ENCODE peak calls at places on chromosomes 2 and 18, in ten cellular contexts. O is NCI-H2081; L is T-helper 2 cell; Z is CD8-positive, alpha-beta T cell; E is left kidney; M is NCI-H748 treated with DMSO at 0.1 percent for 48 hours; U is astrocyte of the spinal cord; W is NCI-H2029; S is mesenchymal stem cell; Q is PC-9. V is an unnamed sample.

GRCh38 chr2:159792036-159792435 is 6.0 kb downstream of the CD302 start:
- DNase-seq in U (no peak), O (no peak), Q (no peak), S (no peak), M (no peak), L (no peak), W (no peak), Z (no peak), E (no peak), V (no peak)

GRCh38 chr2:68319397-68320117 is at the start of gene CNRIP1:
- DNase-seq in L (no peak), Z (no peak), Q (no peak), O (peak), W (peak), M (peak), S (peak), E (peak), U (peak), V (no peak)

GRCh38 chr2:71925268-71926097 is 222.2 kb downstream of the CYP26B1 start:
- DNase-seq in M (no peak), E (peak), Q (peak), Z (no peak), S (peak), O (no peak), W (no peak), U (no peak), L (no peak), V (no peak)

GRCh38 chr2:168821577-168821976 is 19.1 kb downstream of the NOSTRIN start:
- DNase-seq in S (no peak), O (no peak), L (no peak), W (no peak), E (no peak), M (no peak), Z (no peak), Q (no peak), U (no peak), V (no peak)

GRCh38 chr2:162007447-162008040 is 66.5 kb downstream of the DPP4 start:
- DNase-seq in Z (no peak), O (no peak), Q (no peak), S (peak), E (peak), U (peak), W (no peak), M (no peak), L (no peak), V (no peak)

GRCh38 chr18:56402872-56403516 is 235.4 kb downstream of the TXNL1 start:
- DNase-seq in Z (no peak), Q (peak), O (no peak), W (no peak), M (no peak), S (peak), E (no peak), L (no peak), U (peak), V (no peak)

GRCh38 chr2:170771049-170771937 is 1.1 kb downstream of the ERICH2 start:
- DNase-seq in W (peak), O (no peak), Q (no peak), Z (no peak), S (peak), E (peak), M (peak), L (peak), U (peak), V (peak)

GRCh38 chr2:76194376-76194775 is 483.7 kb upstream of the GCFC2 start:
- DNase-seq in U (no peak), S (no peak), E (no peak), Z (no peak), Q (no peak), O (no peak), L (no peak), W (no peak), M (no peak), V (no peak)

GRCh38 chr18:6205706-6206105 is 209.0 kb downstream of the L3MBTL4 start:
- DNase-seq in O (no peak), S (peak), Q (no peak), L (no peak), Z (no peak), M (no peak), W (no peak), E (no peak), U (peak), V (no peak)

GRCh38 chr2:105912081-105912480 is 167.4 kb downstream of the NCK2 start:
- DNase-seq in M (no peak), W (no peak), O (no peak), U (no peak), E (no peak), Q (no peak), S (peak), Z (no peak), L (peak), V (no peak)

GRCh38 chr2:233551491-233551890 is 15.1 kb downstream of the USP40 start:
- DNase-seq in U (no peak), L (no peak), W (no peak), E (no peak), Q (no peak), Z (no peak), M (no peak), S (no peak), O (no peak), V (no peak)

GRCh38 chr2:11503354-11503927 is 30.4 kb upstream of the GREB1 start:
- DNase-seq in M (no peak), U (no peak), E (no peak), O (no peak), L (no peak), Q (no peak), S (no peak), W (no peak), Z (no peak), V (no peak)

GRCh38 chr2:232240896-232241295 is 137.7 kb upstream of the ALPP start:
- DNase-seq in U (peak), W (no peak), S (no peak), M (no peak), L (no peak), O (no peak), Q (no peak), E (peak), Z (no peak), V (no peak)

GRCh38 chr2:174615951-174616436 is 18.4 kb upstream of the WIPF1 start:
- DNase-seq in U (peak), M (no peak), L (peak), O (no peak), S (no peak), Z (no peak), E (no peak), W (no peak), Q (no peak), V (no peak)

GRCh38 chr2:47043142-47043890 is 111.8 kb downstream of the STPG4 start:
- DNase-seq in O (no peak), S (peak), Z (no peak), Q (peak), M (no peak), U (peak), E (peak), L (no peak), W (peak), V (no peak)

GRCh38 chr18:46360841-46361240 is 256.7 kb downstream of the HAUS1 start:
- DNase-seq in U (no peak), M (no peak), L (no peak), O (no peak), S (no peak), W (no peak), E (no peak), Z (no peak), Q (no peak), V (no peak)

GRCh38 chr2:206163251-206163880 is 3.7 kb downstream of the EEF1B2 start:
- DNase-seq in W (no peak), Z (no peak), M (no peak), U (no peak), Q (no peak), E (no peak), S (no peak), L (no peak), O (no peak), V (no peak)

GRCh38 chr2:173962036-173962435 is 3.1 kb downstream of the SP3 start:
- DNase-seq in O (no peak), W (no peak), L (peak), U (no peak), Z (no peak), M (no peak), S (no peak), Q (no peak), E (no peak), V (no peak)

GRCh38 chr18:70384181-70384790 is 95.4 kb downstream of the SOCS6 start:
- DNase-seq in E (peak), S (peak), O (no peak), L (no peak), Q (peak), W (no peak), U (peak), Z (no peak), M (no peak), V (no peak)

GRCh38 chr2:189629553-189630453 is 31.5 kb upstream of the ASNSD1 start:
- DNase-seq in M (no peak), U (peak), L (no peak), S (peak), O (no peak), Z (no peak), W (no peak), E (peak), Q (no peak), V (no peak)

GRCh38 chr18:11025671-11026070 is 123.7 kb downstream of the PIEZO2 start:
- DNase-seq in E (no peak), Z (no peak), M (no peak), W (no peak), L (no peak), Q (no peak), U (no peak), S (no peak), O (no peak), V (no peak)

GRCh38 chr2:41709702-41710599 is 337.9 kb upstream of the PKDCC start:
- DNase-seq in E (no peak), U (no peak), Q (peak), W (no peak), Z (no peak), L (no peak), M (no peak), S (no peak), O (no peak), V (no peak)

GRCh38 chr2:26048791-26049190 is 14.9 kb downstream of the RAB10 start:
- DNase-seq in S (no peak), M (no peak), Q (no peak), U (no peak), E (no peak), O (no peak), Z (no peak), L (no peak), W (no peak), V (no peak)

GRCh38 chr2:168594778-168595177 is 138.7 kb downstream of the CERS6 start:
- DNase-seq in O (no peak), Q (no peak), W (no peak), L (peak), U (no peak), E (no peak), M (no peak), Z (no peak), S (no peak), V (no peak)

GRCh38 chr2:19574788-19575260 is 216.4 kb upstream of the OSR1 start:
- DNase-seq in L (no peak), S (peak), Q (no peak), M (no peak), E (peak), O (peak), U (peak), W (peak), Z (no peak), V (no peak)

GRCh38 chr18:73232933-73233332 is 365.1 kb upstream of the NETO1 start:
- DNase-seq in U (no peak), E (no peak), W (no peak), Q (no peak), S (no peak), O (no peak), L (no peak), M (no peak), Z (no peak), V (no peak)

GRCh38 chr2:172100080-172101007 is 2.4 kb downstream of the DLX2 start:
- DNase-seq in U (no peak), M (no peak), L (no peak), Q (no peak), E (peak), W (no peak), Z (no peak), S (no peak), O (no peak), V (no peak)

GRCh38 chr2:188181035-188181434 is 110.6 kb upstream of the GULP1 start:
- DNase-seq in Q (no peak), W (no peak), Z (no peak), E (no peak), S (peak), M (no peak), L (no peak), U (peak), O (no peak), V (no peak)

GRCh38 chr2:240459401-240460242 is 24.2 kb downstream of the GPC1 start:
- DNase-seq in Q (no peak), L (no peak), W (no peak), Z (no peak), O (no peak), U (no peak), M (no peak), S (no peak), E (peak), V (no peak)

GRCh38 chr2:232139786-232140562 is 178.5 kb downstream of the DIS3L2 start:
- DNase-seq in Z (no peak), S (no peak), E (no peak), W (no peak), M (no peak), O (no peak), U (no peak), Q (no peak), L (no peak), V (no peak)

GRCh38 chr18:36175481-36175880 is 11.8 kb upstream of the MOCOS start:
- DNase-seq in L (no peak), Q (no peak), S (no peak), W (no peak), Z (no peak), O (no peak), M (no peak), U (no peak), E (no peak), V (no peak)

GRCh38 chr2:234242446-234242810 is 191.9 kb downstream of the SPP2 start:
- DNase-seq in M (no peak), Z (no peak), U (no peak), L (no peak), O (no peak), W (no peak), Q (no peak), E (no peak), S (no peak), V (no peak)

GRCh38 chr18:52339891-52340371 is at the start of gene DCC:
- DNase-seq in W (peak), Z (no peak), Q (no peak), L (no peak), E (peak), M (peak), U (peak), O (peak), S (peak), V (no peak)

GRCh38 chr18:21453512-21453862 is 147.0 kb downstream of the ESCO1 start:
- DNase-seq in E (no peak), M (peak), S (no peak), Q (peak), W (no peak), Z (no peak), L (no peak), O (no peak), U (no peak), V (no peak)

GRCh38 chr2:19667085-19667484 is 234.7 kb downstream of the TTC32 start:
- DNase-seq in E (peak), S (peak), O (no peak), U (peak), Q (no peak), M (no peak), L (no peak), Z (no peak), W (no peak), V (no peak)

GRCh38 chr2:74507926-74508520 is 528 bp upstream of the PCGF1 start:
- DNase-seq in O (no peak), Q (no peak), S (peak), W (no peak), E (peak), M (peak), U (no peak), L (peak), Z (no peak), V (no peak)

GRCh38 chr2:152568566-152568965 is 148.7 kb downstream of the PRPF40A start:
- DNase-seq in L (no peak), Z (no peak), U (no peak), E (no peak), O (no peak), W (no peak), S (no peak), Q (no peak), M (no peak), V (no peak)

GRCh38 chr2:234427081-234428058 is 69.5 kb downstream of the ARL4C start:
- DNase-seq in L (peak), W (no peak), S (peak), O (no peak), U (peak), E (peak), M (no peak), Z (no peak), Q (peak), V (no peak)

GRCh38 chr2:228140934-228141528 is 40.5 kb downstream of the SPHKAP start:
- DNase-seq in U (no peak), L (peak), W (no peak), E (no peak), S (no peak), Z (no peak), M (no peak), Q (no peak), O (no peak), V (no peak)

V was measured in CD8-positive, alpha-beta memory T cell.